ENCODE peak calls at places on chromosome 21, in nine cellular contexts. B is Peyer's patch, G is AG04450, M is tibial artery, J is tibial nerve, T is adrenal gland, A is pancreas, Q is fibroblast of lung, V is psoas muscle. D is an unnamed sample.

GRCh38 chr21:32921632-32922230 is 104.0 kb upstream of the OLIG2 start:
- DNase-seq in B (peak; percentile 67), V (no peak), G (no peak), A (no peak), M (no peak), Q (peak; percentile 6), T (no peak), J (no peak), D (no peak)

GRCh38 chr21:26849428-26850115 is 4.4 kb upstream of the ADAMTS1 start:
- DNase-seq in V (no peak), Q (peak; percentile 85), A (no peak), J (peak; percentile 60), B (no peak), M (no peak), G (no peak), T (no peak), D (no peak)

GRCh38 chr21:46550511-46550941 is 54.4 kb downstream of the S100B start:
- DNase-seq in J (no peak), Q (no peak), T (no peak), G (no peak), V (no peak), A (no peak), B (no peak), M (no peak), D (no peak)

GRCh38 chr21:15031790-15032357 is 32.9 kb downstream of the NRIP1 start:
- DNase-seq in A (no peak), Q (no peak), V (no peak), T (no peak), G (no peak), M (no peak), B (no peak), J (no peak), D (no peak)

GRCh38 chr21:33199516-33200217 is 30.1 kb upstream of the IFNAR2 start:
- DNase-seq in J (peak; percentile 98), M (peak; percentile 88), Q (peak; percentile 95), G (peak; percentile 82), V (peak; percentile 61), B (peak; percentile 95), A (peak; percentile 60), T (peak; percentile 93), D (peak; percentile 80)

GRCh38 chr21:25615880-25616279 is 8.6 kb upstream of the MRPL39 start:
- DNase-seq in B (no peak), J (no peak), T (no peak), Q (no peak), V (no peak), A (no peak), G (no peak), M (no peak), D (no peak)

GRCh38 chr21:36165356-36165755 is 8.7 kb downstream of the DOP1B start:
- DNase-seq in J (no peak), G (no peak), B (no peak), Q (no peak), A (no peak), T (no peak), V (no peak), M (no peak), D (no peak)

GRCh38 chr21:37915516-37915915 is 741 bp downstream of the KCNJ6 start:
- DNase-seq in G (no peak), V (no peak), A (no peak), M (no peak), B (no peak), T (no peak), J (no peak), Q (no peak), D (no peak)

GRCh38 chr21:18603246-18603645 is 199.7 kb upstream of the TMPRSS15 start:
- DNase-seq in J (no peak), V (no peak), B (no peak), M (no peak), T (no peak), G (no peak), Q (no peak), A (no peak), D (no peak)

GRCh38 chr21:37631319-37632117 is 264.9 kb downstream of the DYRK1A start:
- DNase-seq in V (no peak), Q (no peak), A (no peak), M (no peak), B (no peak), J (no peak), G (no peak), T (no peak), D (peak; percentile 21)

GRCh38 chr21:37176716-37177115 is 90.4 kb downstream of the VPS26C start:
- DNase-seq in B (no peak), V (no peak), T (no peak), A (no peak), Q (no peak), M (no peak), G (no peak), J (no peak), D (peak; percentile 72)

GRCh38 chr21:34519694-34520093 is 7.7 kb upstream of the KCNE1 start:
- DNase-seq in A (no peak), M (no peak), T (no peak), G (no peak), V (no peak), B (no peak), Q (no peak), J (no peak), D (no peak)

GRCh38 chr21:44918581-44919033 is 2.1 kb downstream of the ITGB2 start:
- DNase-seq in T (no peak), Q (no peak), G (no peak), B (no peak), V (peak; percentile 29), M (no peak), A (no peak), J (no peak), D (no peak)

GRCh38 chr21:44919913-44920693 is 596 bp downstream of the ITGB2 start:
- DNase-seq in T (no peak), G (no peak), Q (no peak), A (no peak), M (no peak), B (no peak), J (no peak), V (peak; percentile 49), D (no peak)

GRCh38 chr21:44920694-44921604 is at the start of gene ITGB2:
- DNase-seq in B (peak; percentile 86), J (no peak), G (no peak), A (no peak), V (peak; percentile 74), M (peak; percentile 55), Q (no peak), T (no peak), D (no peak)

GRCh38 chr21:44918107-44918470 is 2.6 kb downstream of the ITGB2 start:
- DNase-seq in J (no peak), B (no peak), A (no peak), G (no peak), M (no peak), Q (no peak), T (no peak), V (peak; percentile 17), D (no peak)

GRCh38 chr21:44919111-44919912 is 1.4 kb downstream of the ITGB2 start:
- DNase-seq in Q (no peak), T (no peak), B (no peak), G (no peak), V (peak; percentile 29), A (no peak), J (no peak), M (no peak), D (no peak)
- H3K4me3 ChIP-seq in Q (no peak overlapping the region), T (peak overlapping the region; percentile 40), B (peak overlapping the region; percentile 42), G (no peak overlapping the region), V (peak overlapping the region; percentile 46), A (no peak overlapping the region), J (no peak overlapping the region), M (peak overlapping the region; percentile 30), D (no peak overlapping the region)

DNA sequence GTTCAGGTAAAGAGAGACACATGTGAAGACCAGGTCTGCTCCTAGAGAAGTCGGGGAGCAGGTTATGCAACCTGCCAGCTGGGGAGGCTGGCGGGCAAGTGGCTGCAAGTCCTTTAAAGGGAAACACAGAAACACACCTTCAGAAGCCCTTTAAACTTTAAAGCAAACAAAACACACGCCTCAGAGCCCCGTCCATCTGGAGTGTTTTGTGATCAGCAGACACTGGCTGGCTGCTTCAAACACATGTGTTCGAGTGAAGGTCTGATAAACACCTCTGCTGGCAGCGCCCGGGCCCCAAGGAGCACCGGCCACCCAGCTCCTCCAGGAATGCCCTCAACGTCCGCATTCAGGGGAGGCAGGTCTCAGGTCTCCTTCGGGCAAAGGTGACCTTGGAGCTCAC is 15.2 kb downstream of the RIPK4 start:
- DNase-seq in G (no peak), B (no peak), Q (no peak), T (no peak), A (no peak), V (no peak), J (no peak), M (no peak), D (peak; percentile 61)
- H3K27ac ChIP-seq in G (no peak overlapping the region), B (no peak overlapping the region), Q (peak overlapping the region; percentile 39), T (no peak overlapping the region), A (no peak overlapping the region), V (no peak overlapping the region), J (no peak overlapping the region), M (peak overlapping the region; percentile 38), D (peak overlapping the region; percentile 68)

GRCh38 chr21:31873696-31874599 is 1.1 kb downstream of the HUNK start:
- DNase-seq in M (no peak), J (peak; percentile 35), V (peak; percentile 72), A (peak; percentile 85), B (peak; percentile 73), T (peak; percentile 27), Q (no peak), G (no peak), D (no peak)
- TF ChIP-seq CTCF in M (no peak), J (peak; percentile 46), V (peak; percentile 35), A (peak; percentile 60), B (peak; percentile 60), T (peak; percentile 51), Q (peak; percentile 13), G (peak; percentile 39), D (no peak)

GRCh38 chr21:42234464-42235241 is 15.7 kb downstream of the ABCG1 start:
- DNase-seq in A (peak; percentile 73), Q (peak; percentile 25), G (no peak), T (peak; percentile 84), M (peak; percentile 58), V (peak; percentile 86), B (peak; percentile 92), J (no peak), D (peak; percentile 66)

GRCh38 chr21:42232176-42232825 is 13.4 kb downstream of the ABCG1 start:
- DNase-seq in V (peak; percentile 51), Q (no peak), G (no peak), B (peak; percentile 58), T (no peak), J (no peak), M (no peak), A (no peak), D (no peak)

GRCh38 chr21:42233067-42233981 is 14.4 kb downstream of the ABCG1 start:
- DNase-seq in V (peak; percentile 93), A (peak; percentile 45), T (peak; percentile 85), Q (peak; percentile 79), J (peak; percentile 74), B (peak; percentile 89), M (peak; percentile 89), G (no peak), D (no peak)

GRCh38 chr21:42235593-42235992 is 16.7 kb downstream of the ABCG1 start:
- DNase-seq in M (no peak), J (no peak), Q (no peak), G (no peak), T (no peak), B (no peak), V (peak; percentile 38), A (no peak), D (no peak)

DNA sequence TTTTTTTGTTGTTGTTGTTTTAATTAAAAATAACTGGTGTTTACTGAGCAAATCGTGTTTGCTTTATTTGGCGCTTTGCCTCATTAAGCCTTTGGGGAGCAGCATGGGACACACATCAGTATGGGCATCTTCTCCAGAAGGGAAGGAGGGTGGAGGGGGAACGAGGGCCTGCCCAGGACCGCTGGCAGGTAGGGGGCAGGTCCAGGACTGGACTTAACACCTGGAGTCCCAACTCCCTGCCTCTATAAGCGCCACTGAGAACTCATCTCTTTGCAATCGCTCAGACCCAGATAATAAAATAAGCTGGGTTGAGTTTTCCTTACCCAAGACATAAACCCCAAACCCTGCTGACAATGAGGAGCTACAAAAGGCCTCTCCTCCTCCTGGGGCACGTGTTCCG is 15.1 kb downstream of the ABCG1 start:
- DNase-seq in Q (no peak), J (no peak), T (no peak), M (no peak), G (no peak), V (peak; percentile 41), A (no peak), B (no peak), D (no peak)
- H3K4me3 ChIP-seq in Q (no peak overlapping the region), J (no peak overlapping the region), T (peak overlapping the region; percentile 62), M (peak overlapping the region; percentile 67), G (no peak overlapping the region), V (peak overlapping the region; percentile 70), A (no peak overlapping the region), B (peak overlapping the region; percentile 61), D (peak overlapping the region; percentile 56)